ENCODE peak calls at places on chromosomes 7 and 10, in eight cellular contexts. G, N, F, A, U, V, M and H are unnamed samples.

GRCh38 chr7:105652359-105652993 is 71.2 kb upstream of the EFCAB10 start:
- DNase-seq in G (peak), V (peak), M (peak), F (peak), U (peak), N (no peak), A (peak), H (peak)

GRCh38 chr10:42942279-42942932 is 134.5 kb upstream of the RET start:
- DNase-seq in G (no peak), A (no peak), U (no peak), F (no peak), V (no peak), N (no peak), M (no peak), H (no peak)

GRCh38 chr7:77658928-77659327 is 37.3 kb upstream of the RSBN1L start:
- DNase-seq in N (no peak), F (no peak), G (no peak), V (no peak), A (no peak), M (no peak), U (no peak), H (no peak)

GRCh38 chr7:108716783-108717182 is 147.1 kb downstream of the DNAJB9 start:
- DNase-seq in A (no peak), M (no peak), G (peak), N (no peak), U (no peak), V (peak), F (no peak), H (no peak)

GRCh38 chr10:125802739-125803138 is 20.3 kb downstream of the UROS start:
- DNase-seq in U (no peak), G (no peak), A (no peak), V (no peak), N (no peak), F (no peak), M (no peak), H (no peak)

GRCh38 chr10:61993676-61994401 is 92.3 kb downstream of the ARID5B start:
- DNase-seq in G (peak), U (no peak), V (peak), M (no peak), F (peak), A (no peak), N (no peak), H (peak)

GRCh38 chr7:28458732-28459131 is 46.4 kb downstream of the CREB5 start:
- DNase-seq in F (no peak), G (no peak), N (no peak), U (no peak), V (no peak), A (no peak), M (no peak), H (no peak)

GRCh38 chr10:71206911-71207310 is 5.5 kb upstream of the UNC5B start:
- DNase-seq in A (no peak), V (no peak), G (no peak), F (no peak), M (no peak), N (no peak), U (no peak), H (no peak)

GRCh38 chr7:103944230-103944900 is 45.1 kb downstream of the RELN start:
- DNase-seq in F (no peak), U (no peak), G (no peak), A (no peak), M (no peak), V (no peak), N (no peak), H (no peak)

GRCh38 chr7:117405519-117405918 is 21.8 kb downstream of the ASZ1 start:
- DNase-seq in M (no peak), N (no peak), G (no peak), V (no peak), F (no peak), U (no peak), A (no peak), H (no peak)

GRCh38 chr7:78953090-78953489 is 500.4 kb downstream of the MAGI2 start:
- DNase-seq in U (no peak), G (peak), V (no peak), N (no peak), A (no peak), F (no peak), M (no peak), H (no peak)

GRCh38 chr10:108358912-108359311 is 1194.4 kb upstream of the SORCS1 start:
- DNase-seq in F (peak), M (no peak), A (no peak), V (peak), N (no peak), G (peak), U (no peak), H (no peak)

GRCh38 chr10:133377025-133377817 is 1.8 kb upstream of the PAOX start:
- DNase-seq in G (no peak), F (no peak), U (no peak), M (no peak), N (no peak), A (no peak), V (no peak), H (no peak)

GRCh38 chr10:105950410-105950809 is 1214.1 kb downstream of the SORCS1 start:
- DNase-seq in G (peak), A (no peak), N (peak), F (peak), V (no peak), U (peak), M (peak), H (peak)

GRCh38 chr10:129774082-129774735 is 189.9 kb downstream of the EBF3 start:
- DNase-seq in M (no peak), V (no peak), G (no peak), F (no peak), A (no peak), N (no peak), U (no peak), H (no peak)

GRCh38 chr7:101395376-101395775 is 32.7 kb downstream of the COL26A1 start:
- DNase-seq in U (no peak), M (no peak), A (no peak), N (no peak), G (no peak), F (no peak), V (no peak), H (no peak)

GRCh38 chr10:71684356-71685173 is 35.0 kb downstream of the C10orf105 start:
- DNase-seq in F (no peak), U (no peak), M (no peak), G (no peak), A (no peak), V (no peak), N (peak), H (no peak)

GRCh38 chr10:117439243-117439912 is 64.1 kb upstream of the PDZD8 start:
- DNase-seq in V (peak), N (no peak), A (no peak), M (no peak), U (peak), F (no peak), G (peak), H (no peak)

GRCh38 chr7:66557214-66558200 is 71.2 kb upstream of the KCTD7 start:
- DNase-seq in U (peak), N (peak), F (peak), M (peak), G (peak), V (no peak), A (peak), H (peak)

GRCh38 chr7:7521259-7521658 is 14.4 kb downstream of the COL28A1 start:
- DNase-seq in F (no peak), M (no peak), V (no peak), N (no peak), U (no peak), G (no peak), A (no peak), H (no peak)

GRCh38 chr7:1596181-1597043 is 26.6 kb upstream of the PSMG3 start:
- DNase-seq in U (no peak), V (no peak), M (no peak), A (no peak), N (no peak), F (no peak), G (no peak), H (no peak)

GRCh38 chr7:90836937-90837336 is 240.8 kb downstream of the CDK14 start:
- DNase-seq in M (no peak), A (no peak), V (no peak), F (peak), N (no peak), G (peak), U (no peak), H (no peak)

GRCh38 chr7:150398965-150399320 is 19.8 kb downstream of the ZNF775 start:
- DNase-seq in V (no peak), M (no peak), F (no peak), U (no peak), A (no peak), N (no peak), G (no peak), H (no peak)

GRCh38 chr7:129438839-129439640 is 4.8 kb downstream of the STRIP2 start:
- DNase-seq in M (no peak), U (no peak), F (peak), G (no peak), N (no peak), V (peak), A (no peak), H (no peak)

GRCh38 chr7:117350027-117350426 is 27.2 kb upstream of the WNT2 start:
- DNase-seq in A (no peak), M (no peak), U (no peak), V (no peak), F (no peak), N (no peak), G (no peak), H (no peak)

GRCh38 chr7:66283003-66283920 is 78.1 kb downstream of the TPST1 start:
- DNase-seq in U (no peak), V (peak), G (peak), M (no peak), F (peak), N (no peak), A (no peak), H (no peak)

GRCh38 chr7:128003179-128003578 is 28.1 kb downstream of the LRRC4 start:
- DNase-seq in M (no peak), U (no peak), N (no peak), F (no peak), G (no peak), V (no peak), A (no peak), H (no peak)

GRCh38 chr7:133369130-133369529 is 116.3 kb downstream of the EXOC4 start:
- DNase-seq in A (no peak), U (no peak), M (no peak), F (no peak), N (no peak), G (no peak), V (no peak), H (no peak)
- H3K4me3 ChIP-seq in A (no peak), U (no peak), M (no peak), F (no peak), N (no peak), G (no peak), V (no peak), H (no peak)

DNA sequence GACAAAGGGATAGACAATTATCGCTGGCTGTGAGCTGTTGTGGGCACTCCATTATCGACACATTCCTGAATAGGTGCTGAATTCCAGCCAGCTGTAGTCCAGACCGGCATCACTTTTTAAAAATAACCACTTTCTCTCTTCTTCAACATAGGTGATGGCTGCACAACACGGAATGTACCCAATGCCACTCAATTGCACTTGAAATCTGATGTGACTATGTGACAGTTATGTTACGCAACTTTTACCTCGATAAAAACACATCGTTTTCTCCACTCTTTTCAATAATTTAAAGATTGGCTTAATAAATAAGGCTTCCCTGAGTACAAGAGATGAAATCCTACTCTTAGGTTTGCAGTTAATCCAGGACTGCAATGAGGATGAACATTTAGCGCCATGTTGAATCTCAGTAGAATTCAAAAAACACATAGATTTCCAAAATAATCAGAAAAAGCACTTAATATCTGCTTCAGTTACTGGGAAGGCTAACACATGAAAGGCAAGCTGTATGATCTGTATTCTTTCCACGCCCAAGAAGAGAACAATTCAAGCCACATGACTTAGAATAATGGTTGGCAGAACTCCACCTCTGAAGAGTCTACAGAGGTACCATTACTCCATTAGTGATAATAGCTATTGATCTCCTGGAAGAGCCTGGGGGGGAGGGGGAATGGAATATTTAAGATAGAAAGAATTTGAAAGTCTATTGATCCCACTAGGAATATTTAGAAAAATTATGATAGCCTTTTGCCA is 3.6 kb downstream of the YWHAG start:
- DNase-seq in G (no peak), F (no peak), N (no peak), M (no peak), A (no peak), V (no peak), U (no peak), H (no peak)
- H3K4me3 ChIP-seq in G (no peak), F (peak), N (no peak), M (no peak), A (no peak), V (peak), U (no peak), H (no peak)

DNA sequence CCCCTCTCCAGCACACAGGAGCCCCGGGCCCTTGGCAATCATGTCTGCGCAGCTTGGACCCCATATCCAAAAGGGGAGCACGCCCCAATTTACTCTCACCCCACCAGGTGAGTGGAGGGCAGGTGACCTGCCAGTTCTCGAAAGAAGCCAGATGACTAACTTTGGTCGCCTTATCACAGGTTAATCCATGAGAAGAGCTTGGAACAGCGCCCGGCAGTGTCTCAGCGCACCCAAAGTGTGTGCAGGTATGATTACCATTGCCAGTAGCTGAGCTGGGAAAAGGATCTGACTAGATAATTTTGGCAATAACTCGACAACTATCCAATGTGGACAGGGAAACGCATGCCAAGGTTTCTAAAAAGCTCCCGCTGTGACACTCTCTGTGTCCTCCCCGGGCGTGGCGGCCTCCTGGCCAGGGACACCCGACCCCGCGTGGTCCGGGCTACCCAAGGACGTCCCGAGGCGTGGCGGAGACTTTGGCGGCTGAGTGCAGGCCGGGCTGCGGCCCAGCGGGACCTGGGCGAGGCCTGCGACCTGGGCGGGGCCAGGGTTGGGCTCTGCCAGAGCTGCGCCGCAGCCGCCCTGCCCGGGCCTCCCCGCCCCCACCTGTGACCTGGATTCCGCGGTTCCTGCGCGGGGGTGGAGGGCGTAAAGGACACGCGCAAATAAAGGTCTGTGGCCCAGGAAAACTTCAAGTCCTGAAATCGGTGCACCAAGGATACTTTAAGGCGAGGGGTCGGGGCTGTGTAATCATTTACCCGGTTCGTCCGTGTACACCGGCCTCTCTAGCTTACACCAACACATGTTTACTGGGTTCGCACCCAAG is 13.7 kb upstream of the WAPL start:
- DNase-seq in V (no peak), A (no peak), N (no peak), G (peak), M (peak), F (no peak), U (peak), H (no peak)
- H3K4me3 ChIP-seq in V (peak), A (no peak), N (no peak), G (peak), M (peak), F (peak), U (peak), H (no peak)

DNA sequence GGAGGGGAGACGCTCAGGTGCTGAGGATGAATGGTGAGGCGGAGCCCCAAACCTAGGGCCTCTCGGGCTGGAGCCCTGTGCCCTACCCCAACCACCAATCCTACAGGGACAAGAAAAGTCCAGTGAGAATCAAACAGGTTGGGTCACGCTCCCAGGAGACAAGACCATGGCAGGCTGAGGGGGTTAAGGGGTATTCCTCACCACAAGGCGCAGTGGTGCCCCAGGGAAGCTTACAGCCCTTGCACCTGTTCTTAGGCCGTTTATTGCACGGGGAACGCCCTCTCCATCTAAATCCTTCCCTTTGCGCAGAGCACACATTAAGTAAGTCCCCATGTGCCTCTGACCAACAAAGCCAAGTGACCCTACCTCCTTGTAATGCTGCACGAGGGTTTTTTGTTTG is 3.5 kb downstream of the FZD9 start:
- DNase-seq in U (no peak), M (no peak), V (no peak), A (no peak), F (no peak), G (no peak), N (no peak), H (no peak)
- H3K4me3 ChIP-seq in U (no peak), M (no peak), V (no peak), A (no peak), F (no peak), G (no peak), N (no peak), H (no peak)

GRCh38 chr7:107043916-107044346 is 574 bp upstream of the PRKAR2B start:
- DNase-seq in U (no peak), N (no peak), F (no peak), M (no peak), G (no peak), V (peak), A (no peak), H (no peak)
- H3K4me3 ChIP-seq in U (peak), N (peak), F (peak), M (peak), G (peak), V (peak), A (peak), H (peak)

GRCh38 chr7:155464948-155465739 is 7.2 kb downstream of the EN2 start:
- DNase-seq in A (no peak), G (no peak), M (no peak), U (no peak), N (no peak), V (no peak), F (no peak), H (no peak)
- H3K4me3 ChIP-seq in A (no peak), G (no peak), M (no peak), U (no peak), N (no peak), V (no peak), F (no peak), H (no peak)

GRCh38 chr7:142104550-142105527 is 6.7 kb upstream of the MGAM2 start:
- DNase-seq in M (no peak), G (no peak), V (no peak), A (no peak), F (peak), U (peak), N (no peak), H (no peak)
- H3K4me3 ChIP-seq in M (no peak), G (no peak), V (no peak), A (no peak), F (no peak), U (no peak), N (no peak), H (no peak)

GRCh38 chr7:157009170-157009777 is 1.2 kb downstream of the MNX1 start:
- DNase-seq in U (no peak), F (no peak), N (no peak), M (no peak), G (no peak), V (no peak), A (no peak), H (no peak)

GRCh38 chr7:157006205-157006747 is 4.2 kb downstream of the MNX1 start:
- DNase-seq in F (no peak), G (no peak), V (no peak), U (no peak), A (no peak), N (no peak), M (no peak), H (peak)

GRCh38 chr7:157008206-157009169 is 2.0 kb downstream of the MNX1 start:
- DNase-seq in A (no peak), M (no peak), U (no peak), F (no peak), V (no peak), G (no peak), N (no peak), H (no peak)

GRCh38 chr7:157006829-157007469 is 3.5 kb downstream of the MNX1 start:
- DNase-seq in F (no peak), M (no peak), A (no peak), V (no peak), G (no peak), N (no peak), U (no peak), H (no peak)

GRCh38 chr7:157007470-157008066 is 2.9 kb downstream of the MNX1 start:
- DNase-seq in V (no peak), N (no peak), F (no peak), M (no peak), U (no peak), G (no peak), A (no peak), H (no peak)
- H3K4me3 ChIP-seq in V (no peak), N (no peak), F (no peak), M (no peak), U (no peak), G (no peak), A (no peak), H (no peak)